ENCODE peak calls at places on chromosomes 11 and 22, in six cellular contexts. One of them, this sample, is unnamed.

GRCh38 chr11:57641011-57641410 is 8.7 kb downstream of the YPEL4 start:
- DNase-seq in HCT116: no peak
- DNase-seq in HepG2: no peak
- DNase-seq in H1: no peak
- DNase-seq in GM12878: no peak
- DNase-seq in K562: peak; percentile 34
- DNase-seq in this sample: no peak

GRCh38 chr22:44091021-44091721 is 67.1 kb downstream of the PARVB start:
- DNase-seq in HCT116: peak; percentile 6
- DNase-seq in HepG2: peak; percentile 10
- DNase-seq in H1: no peak
- DNase-seq in GM12878: no peak
- DNase-seq in K562: peak; percentile 20
- DNase-seq in this sample: no peak

GRCh38 chr11:133808393-133809140 is 36.7 kb downstream of the SPATA19 start:
- DNase-seq in HCT116: no peak
- DNase-seq in HepG2: no peak
- DNase-seq in H1: no peak
- DNase-seq in GM12878: no peak
- DNase-seq in K562: no peak
- DNase-seq in this sample: no peak

GRCh38 chr11:102780491-102780918 is at the start of gene MMP10:
- DNase-seq in HCT116: peak; percentile 54
- DNase-seq in HepG2: peak; percentile 21
- DNase-seq in H1: peak; percentile 27
- DNase-seq in GM12878: no peak
- DNase-seq in K562: no peak
- DNase-seq in this sample: peak; percentile 40

GRCh38 chr11:134665571-134666268 is 253.7 kb upstream of the B3GAT1 start:
- DNase-seq in HCT116: no peak
- DNase-seq in HepG2: no peak
- DNase-seq in H1: no peak
- DNase-seq in GM12878: no peak
- DNase-seq in K562: no peak
- DNase-seq in this sample: no peak

GRCh38 chr11:110125632-110126031 is 32.4 kb downstream of the ZC3H12C start:
- DNase-seq in HCT116: no peak
- DNase-seq in HepG2: peak; percentile 44
- DNase-seq in H1: no peak
- DNase-seq in GM12878: no peak
- DNase-seq in K562: no peak
- DNase-seq in this sample: no peak

GRCh38 chr22:47837703-47838102 is 1075.3 kb downstream of the TBC1D22A start:
- DNase-seq in HCT116: peak; percentile 13
- DNase-seq in HepG2: peak; percentile 30
- DNase-seq in H1: peak; percentile 17
- DNase-seq in GM12878: no peak
- DNase-seq in K562: peak; percentile 41
- DNase-seq in this sample: peak; percentile 15

GRCh38 chr11:5123802-5124521 is 14.2 kb downstream of the OR52A5 start:
- DNase-seq in HCT116: peak; percentile 56
- DNase-seq in HepG2: peak; percentile 46
- DNase-seq in H1: peak; percentile 44
- DNase-seq in GM12878: peak; percentile 13
- DNase-seq in K562: peak; percentile 81
- DNase-seq in this sample: peak; percentile 80

GRCh38 chr11:78812513-78813293 is 238.0 kb upstream of the NARS2 start:
- DNase-seq in HCT116: no peak
- DNase-seq in HepG2: no peak
- DNase-seq in H1: no peak
- DNase-seq in GM12878: no peak
- DNase-seq in K562: no peak
- DNase-seq in this sample: no peak

GRCh38 chr11:6646631-6647281 is 8.9 kb downstream of the DCHS1 start:
- DNase-seq in HCT116: no peak
- DNase-seq in HepG2: no peak
- DNase-seq in H1: no peak
- DNase-seq in GM12878: peak; percentile 61
- DNase-seq in K562: no peak
- DNase-seq in this sample: no peak

GRCh38 chr22:38412435-38413084 is 42.4 kb downstream of the KCNJ4 start:
- DNase-seq in HCT116: no peak
- DNase-seq in HepG2: no peak
- DNase-seq in H1: no peak
- DNase-seq in GM12878: no peak
- DNase-seq in K562: peak; percentile 84
- DNase-seq in this sample: no peak

GRCh38 chr11:31657091-31657490 is 147.5 kb downstream of the ELP4 start:
- DNase-seq in HCT116: no peak
- DNase-seq in HepG2: no peak
- DNase-seq in H1: no peak
- DNase-seq in GM12878: no peak
- DNase-seq in K562: no peak
- DNase-seq in this sample: no peak

GRCh38 chr11:98955551-98955950 is 65.2 kb upstream of the CNTN5 start:
- DNase-seq in HCT116: no peak
- DNase-seq in HepG2: no peak
- DNase-seq in H1: no peak
- DNase-seq in GM12878: no peak
- DNase-seq in K562: no peak
- DNase-seq in this sample: no peak

GRCh38 chr22:44185237-44186120 is 4.8 kb downstream of the PARVG start:
- DNase-seq in HCT116: no peak
- DNase-seq in HepG2: no peak
- DNase-seq in H1: no peak
- DNase-seq in GM12878: no peak
- DNase-seq in K562: no peak
- DNase-seq in this sample: no peak

GRCh38 chr11:33417121-33417520 is 159.9 kb downstream of the HIPK3 start:
- DNase-seq in HCT116: no peak
- DNase-seq in HepG2: no peak
- DNase-seq in H1: no peak
- DNase-seq in GM12878: no peak
- DNase-seq in K562: no peak
- DNase-seq in this sample: no peak

GRCh38 chr11:134014502-134014901 is 54.4 kb upstream of the JAM3 start:
- DNase-seq in HCT116: no peak
- DNase-seq in HepG2: no peak
- DNase-seq in H1: no peak
- DNase-seq in GM12878: no peak
- DNase-seq in K562: no peak
- DNase-seq in this sample: no peak

GRCh38 chr11:94934362-94934761 is 39.0 kb downstream of the CWC15 start:
- DNase-seq in HCT116: no peak
- DNase-seq in HepG2: no peak
- DNase-seq in H1: no peak
- DNase-seq in GM12878: no peak
- DNase-seq in K562: no peak
- DNase-seq in this sample: no peak

GRCh38 chr11:60756307-60757032 is at the start of gene MS4A15:
- DNase-seq in HCT116: peak; percentile 29
- DNase-seq in HepG2: peak; percentile 36
- DNase-seq in H1: no peak
- DNase-seq in GM12878: no peak
- DNase-seq in K562: peak; percentile 66
- DNase-seq in this sample: peak; percentile 50

GRCh38 chr22:40394607-40395006 is 24.2 kb downstream of the SGSM3 start:
- DNase-seq in HCT116: no peak
- DNase-seq in HepG2: no peak
- DNase-seq in H1: no peak
- DNase-seq in GM12878: no peak
- DNase-seq in K562: no peak
- DNase-seq in this sample: no peak

GRCh38 chr22:40399661-40400060 is 29.3 kb downstream of the SGSM3 start:
- DNase-seq in HCT116: no peak
- DNase-seq in HepG2: no peak
- DNase-seq in H1: no peak
- DNase-seq in GM12878: no peak
- DNase-seq in K562: no peak
- DNase-seq in this sample: no peak

GRCh38 chr22:40397436-40397835 is 27.0 kb downstream of the SGSM3 start:
- DNase-seq in HCT116: no peak
- DNase-seq in HepG2: no peak
- DNase-seq in H1: no peak
- DNase-seq in GM12878: no peak
- DNase-seq in K562: no peak
- DNase-seq in this sample: no peak

GRCh38 chr22:40395607-40396006 is 25.2 kb downstream of the SGSM3 start:
- DNase-seq in HCT116: no peak
- DNase-seq in HepG2: no peak
- DNase-seq in H1: no peak
- DNase-seq in GM12878: no peak
- DNase-seq in K562: no peak
- DNase-seq in this sample: no peak

DNA sequence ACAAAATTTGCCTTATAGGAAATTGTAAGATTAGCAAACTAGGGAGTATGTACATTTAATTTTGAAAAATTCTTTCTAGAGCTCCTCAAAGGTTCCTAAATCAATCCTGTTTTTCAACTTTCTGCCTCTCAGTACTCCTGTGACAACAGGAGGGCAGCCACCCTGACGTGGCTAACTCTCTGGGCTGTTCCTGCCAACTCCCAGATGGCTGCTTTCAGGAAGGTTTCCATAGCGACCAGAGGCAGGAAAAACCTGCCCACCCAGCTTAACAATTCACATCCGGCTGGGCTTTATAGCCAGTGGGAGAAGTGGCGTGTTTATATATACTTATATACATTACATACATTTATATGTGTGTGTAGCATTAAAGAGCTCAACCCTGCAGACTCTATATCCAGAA is 26.5 kb downstream of the SGSM3 start:
- DNase-seq in HCT116: no peak
- DNase-seq in HepG2: no peak
- DNase-seq in H1: no peak
- DNase-seq in GM12878: no peak
- DNase-seq in K562: no peak
- DNase-seq in this sample: no peak
- H3K9ac ChIP-seq in HCT116: no peak overlapping the region
- H3K9ac ChIP-seq in HepG2: no peak overlapping the region
- H3K9ac ChIP-seq in H1: no peak overlapping the region
- H3K9ac ChIP-seq in GM12878: no peak overlapping the region
- H3K9ac ChIP-seq in K562: no peak overlapping the region
- H3K9ac ChIP-seq in this sample: no peak overlapping the region

GRCh38 chr11:115469361-115469760 is 34.9 kb downstream of the CADM1 start:
- DNase-seq in HCT116: no peak
- DNase-seq in HepG2: no peak
- DNase-seq in H1: no peak
- DNase-seq in GM12878: peak; percentile 48
- DNase-seq in K562: no peak
- DNase-seq in this sample: no peak
- TF ChIP-seq ZNF274 in HCT116: no peak
- TF ChIP-seq ZNF274 in HepG2: no peak
- TF ChIP-seq ZNF274 in H1: no peak
- TF ChIP-seq ZNF274 in GM12878: no peak
- TF ChIP-seq ZNF274 in K562: no peak
- TF ChIP-seq ZNF274 in this sample: no peak

GRCh38 chr11:116357769-116358544 is 414.8 kb downstream of the BUD13 start:
- DNase-seq in HCT116: peak; percentile 37
- DNase-seq in HepG2: no peak
- DNase-seq in H1: peak; percentile 85
- DNase-seq in GM12878: no peak
- DNase-seq in K562: peak; percentile 87
- DNase-seq in this sample: peak; percentile 42
- H3K9ac ChIP-seq in HCT116: no peak overlapping the region
- H3K9ac ChIP-seq in HepG2: no peak overlapping the region
- H3K9ac ChIP-seq in H1: no peak overlapping the region
- H3K9ac ChIP-seq in GM12878: no peak overlapping the region
- H3K9ac ChIP-seq in K562: no peak overlapping the region
- H3K9ac ChIP-seq in this sample: peak overlapping the region; percentile 7

GRCh38 chr11:119673389-119674336 is 55.3 kb downstream of the NECTIN1 start:
- DNase-seq in HCT116: no peak
- DNase-seq in HepG2: no peak
- DNase-seq in H1: no peak
- DNase-seq in GM12878: peak; percentile 88
- DNase-seq in K562: no peak
- DNase-seq in this sample: no peak
- TF ChIP-seq ZNF274 in HCT116: no peak
- TF ChIP-seq ZNF274 in HepG2: no peak
- TF ChIP-seq ZNF274 in H1: no peak
- TF ChIP-seq ZNF274 in GM12878: no peak
- TF ChIP-seq ZNF274 in K562: no peak
- TF ChIP-seq ZNF274 in this sample: no peak

DNA sequence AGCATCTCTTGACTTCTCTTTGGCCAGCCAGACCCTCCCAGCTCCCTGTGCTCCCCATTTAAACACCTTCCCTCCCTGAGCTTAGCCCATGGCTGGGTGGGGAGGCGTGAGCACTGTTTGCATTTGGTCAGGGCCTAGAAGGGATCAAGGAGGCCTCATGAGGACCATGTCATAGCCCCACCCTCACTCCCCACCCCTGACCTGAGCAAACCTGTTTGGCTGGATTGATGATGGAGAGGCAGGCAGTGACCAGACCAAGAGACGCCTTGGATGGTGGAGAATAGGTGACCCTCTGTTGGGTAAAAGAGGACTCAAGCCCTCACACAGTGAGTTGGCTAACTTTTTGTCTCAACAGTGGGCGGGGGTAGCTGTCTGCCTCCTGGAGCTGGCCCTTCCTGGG is 49.9 kb downstream of the ST3GAL4 start:
- DNase-seq in HCT116: peak; percentile 12
- DNase-seq in HepG2: no peak
- DNase-seq in H1: no peak
- DNase-seq in GM12878: no peak
- DNase-seq in K562: no peak
- DNase-seq in this sample: no peak
- H3K9ac ChIP-seq in HCT116: no peak overlapping the region
- H3K9ac ChIP-seq in HepG2: no peak overlapping the region
- H3K9ac ChIP-seq in H1: no peak overlapping the region
- H3K9ac ChIP-seq in GM12878: no peak overlapping the region
- H3K9ac ChIP-seq in K562: no peak overlapping the region
- H3K9ac ChIP-seq in this sample: no peak overlapping the region

DNA sequence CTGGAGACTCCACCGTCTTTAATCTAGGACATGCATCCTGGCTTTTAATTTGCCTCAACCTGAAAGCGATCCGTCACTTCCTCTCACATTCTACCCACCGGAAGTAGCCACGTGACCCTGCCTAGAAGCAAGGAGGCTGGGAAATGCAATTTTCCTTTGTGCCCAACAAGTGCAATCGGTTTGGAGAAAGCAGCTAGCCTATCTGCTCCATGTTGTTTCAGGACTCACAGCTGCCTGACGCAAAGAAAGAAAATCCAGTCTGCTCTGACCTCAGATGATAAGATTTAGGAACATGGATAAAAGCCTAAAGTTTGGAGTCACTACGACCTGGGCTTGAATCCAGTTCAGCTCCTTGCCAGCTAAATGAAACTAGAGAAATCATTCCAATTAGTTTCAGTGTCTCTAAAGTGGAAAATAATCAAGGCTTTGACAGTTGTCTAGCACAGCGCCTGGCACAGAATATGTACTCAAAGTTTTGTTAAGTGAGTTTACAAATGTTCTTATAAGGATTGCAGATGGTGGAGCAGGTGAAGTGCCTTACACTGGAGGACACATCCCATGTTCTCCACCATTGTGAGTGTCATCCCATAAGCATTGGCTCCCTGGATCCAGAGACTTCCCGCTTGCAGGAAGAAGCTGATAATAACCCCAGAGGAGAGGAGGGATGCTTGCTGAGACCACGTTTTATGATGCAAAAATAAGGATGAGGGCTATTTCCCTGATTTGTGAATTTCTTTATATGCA is 553.7 kb downstream of the MN1 start:
- DNase-seq in HCT116: no peak
- DNase-seq in HepG2: no peak
- DNase-seq in H1: no peak
- DNase-seq in GM12878: no peak
- DNase-seq in K562: no peak
- DNase-seq in this sample: no peak
- TF ChIP-seq ZNF274 in HCT116: no peak
- TF ChIP-seq ZNF274 in HepG2: no peak
- TF ChIP-seq ZNF274 in H1: no peak
- TF ChIP-seq ZNF274 in GM12878: no peak
- TF ChIP-seq ZNF274 in K562: no peak
- TF ChIP-seq ZNF274 in this sample: no peak

GRCh38 chr22:36377022-36377631 is 10.6 kb downstream of the MYH9 start:
- DNase-seq in HCT116: no peak
- DNase-seq in HepG2: no peak
- DNase-seq in H1: no peak
- DNase-seq in GM12878: no peak
- DNase-seq in K562: no peak
- DNase-seq in this sample: no peak
- H3K9ac ChIP-seq in HCT116: no peak overlapping the region
- H3K9ac ChIP-seq in HepG2: no peak overlapping the region
- H3K9ac ChIP-seq in H1: no peak overlapping the region
- H3K9ac ChIP-seq in GM12878: peak overlapping the region; percentile 29
- H3K9ac ChIP-seq in K562: no peak overlapping the region
- H3K9ac ChIP-seq in this sample: no peak overlapping the region